ENCODE peak calls at places on chromosomes 11 and 22, in six cellular contexts. Z is activated CD4-positive, CD25-positive, alpha-beta regulatory T cell; K is GM04503; X is EH; O is activated effector memory CD4-positive, alpha-beta T cell treated with Interleukin-2 at 50 U/mL for 16 hours; J is KBM-7. V is an unnamed sample.

GRCh38 chr22:46737105-46737975 is 712 bp downstream of the CERK start:
- DNase-seq in Z (no peak), K (no peak), X (peak), O (peak), J (peak), V (peak)

GRCh38 chr22:24402460-24403192 is 24.8 kb upstream of the ADORA2A start:
- DNase-seq in Z (no peak), K (peak), X (peak), O (no peak), J (peak), V (peak)

GRCh38 chr11:114296190-114296978 is at the start of gene NNMT:
- DNase-seq in Z (no peak), K (peak), X (peak), O (no peak), J (no peak), V (peak)

GRCh38 chr11:68751331-68751856 is at the start of gene TESMIN:
- DNase-seq in Z (peak), K (no peak), X (peak), O (peak), J (peak), V (peak)

GRCh38 chr22:43789452-43789851 is 22.7 kb downstream of the EFCAB6 start:
- DNase-seq in Z (no peak), K (peak), X (peak), O (no peak), J (no peak), V (no peak)

GRCh38 chr11:95877288-95877687 is 46.6 kb downstream of the MTMR2 start:
- DNase-seq in Z (no peak), K (peak), X (peak), O (no peak), J (no peak), V (no peak)

GRCh38 chr11:111414267-111414931 is 35.3 kb upstream of the POU2AF1 start:
- DNase-seq in Z (no peak), K (no peak), X (no peak), O (no peak), J (no peak), V (no peak)

GRCh38 chr11:12235549-12235944 is 125.2 kb downstream of the MICAL2 start:
- DNase-seq in Z (no peak), K (no peak), X (peak), O (no peak), J (no peak), V (no peak)

GRCh38 chr11:102783720-102784119 is 3.3 kb upstream of the MMP10 start:
- DNase-seq in Z (no peak), K (no peak), X (no peak), O (no peak), J (no peak), V (no peak)

GRCh38 chr11:68988486-68988885 is 7.7 kb upstream of the MRGPRD start:
- DNase-seq in Z (no peak), K (no peak), X (no peak), O (no peak), J (no peak), V (no peak)

GRCh38 chr22:49736538-49736937 is 91.1 kb downstream of the BRD1 start:
- DNase-seq in Z (no peak), K (no peak), X (no peak), O (no peak), J (no peak), V (no peak)

GRCh38 chr11:65793144-65793581 is 6.3 kb downstream of the OVOL1 start:
- DNase-seq in Z (no peak), K (no peak), X (no peak), O (no peak), J (no peak), V (peak)

GRCh38 chr11:118634435-118635236 is 27.2 kb downstream of the PHLDB1 start:
- DNase-seq in Z (no peak), K (no peak), X (peak), O (no peak), J (no peak), V (peak)

GRCh38 chr11:77819411-77819920 is 1.1 kb downstream of the RSF1 start:
- DNase-seq in Z (peak), K (peak), X (peak), O (peak), J (peak), V (peak)

GRCh38 chr11:8809605-8810272 is 101.2 kb upstream of the AKIP1 start:
- DNase-seq in Z (no peak), K (no peak), X (no peak), O (no peak), J (no peak), V (no peak)

GRCh38 chr22:24465566-24465965 is 29.6 kb upstream of the UPB1 start:
- DNase-seq in Z (no peak), K (no peak), X (peak), O (no peak), J (no peak), V (peak)

GRCh38 chr22:27468712-27469111 is 332.8 kb downstream of the MN1 start:
- DNase-seq in Z (no peak), K (no peak), X (no peak), O (no peak), J (no peak), V (no peak)

GRCh38 chr11:14418801-14419417 is 59.9 kb upstream of the RRAS2 start:
- DNase-seq in Z (no peak), K (no peak), X (peak), O (no peak), J (no peak), V (no peak)

GRCh38 chr22:23793326-23793725 is 6.6 kb downstream of the SMARCB1 start:
- DNase-seq in Z (no peak), K (no peak), X (no peak), O (no peak), J (no peak), V (peak)

GRCh38 chr11:86438685-86439084 is 64.0 kb downstream of the CCDC81 start:
- DNase-seq in Z (no peak), K (peak), X (peak), O (no peak), J (no peak), V (no peak)

GRCh38 chr11:59668188-59668949 is 468 bp downstream of the PATL1 start:
- DNase-seq in Z (peak), K (no peak), X (peak), O (no peak), J (peak), V (peak)

GRCh38 chr11:29019960-29020683 is 911.9 kb downstream of the METTL15 start:
- DNase-seq in Z (no peak), K (no peak), X (peak), O (no peak), J (no peak), V (no peak)

GRCh38 chr22:17370766-17371181 is 1.5 kb downstream of the CECR2 start:
- DNase-seq in Z (no peak), K (no peak), X (no peak), O (no peak), J (no peak), V (no peak)

GRCh38 chr22:35883028-35883620 is 145.5 kb downstream of the RBFOX2 start:
- DNase-seq in Z (no peak), K (no peak), X (peak), O (no peak), J (no peak), V (no peak)

GRCh38 chr11:2564588-2565440 is 120.0 kb downstream of the KCNQ1 start:
- DNase-seq in Z (no peak), K (no peak), X (no peak), O (no peak), J (peak), V (no peak)

GRCh38 chr11:59214141-59214893 is 1.6 kb upstream of the MPEG1 start:
- DNase-seq in Z (no peak), K (no peak), X (no peak), O (no peak), J (no peak), V (no peak)

GRCh38 chr11:4433852-4434251 is 15.2 kb upstream of the OR52K2 start:
- DNase-seq in Z (no peak), K (no peak), X (no peak), O (no peak), J (no peak), V (no peak)

V was measured in right lobe of liver.